ENCODE peak calls at places on chromosomes 11 and 22, in eight cellular contexts. M is PC-3; J is cardiac muscle cell; U is OCI-LY7; N is body of pancreas; Z is pancreas; C is CD8-positive, alpha-beta memory T cell; D is neuronal stem cell. R is an unnamed sample.

GRCh38 chr11:57484141-57484710 is 23.9 kb downstream of the RTN4RL2 start:
- DNase-seq in C (no peak), Z (no peak), J (no peak), M (no peak), D (no peak), N (no peak), U (peak; percentile 79), R (no peak)

GRCh38 chr11:116500833-116501622 is 271.8 kb downstream of the BUD13 start:
- DNase-seq in D (peak; percentile 33), Z (no peak), C (no peak), J (no peak), N (no peak), M (no peak), U (no peak), R (no peak)

GRCh38 chr22:49333206-49333605 is 494.5 kb downstream of the BRD1 start:
- DNase-seq in D (no peak), U (no peak), C (no peak), Z (no peak), N (no peak), J (no peak), M (no peak), R (peak; percentile 29)

GRCh38 chr11:40100204-40100603 is 1359.2 kb downstream of the LRRC4C start:
- DNase-seq in C (no peak), U (no peak), J (no peak), N (no peak), D (no peak), Z (no peak), M (no peak), R (no peak)

GRCh38 chr11:9533053-9533452 is 40.4 kb upstream of the WEE1 start:
- DNase-seq in Z (no peak), M (no peak), D (no peak), C (no peak), N (no peak), U (no peak), J (no peak), R (no peak)

GRCh38 chr11:8017894-8018741 is 31.0 kb downstream of the EIF3F start:
- DNase-seq in D (no peak), C (no peak), M (no peak), J (no peak), N (no peak), U (no peak), Z (no peak), R (no peak)

GRCh38 chr22:49156662-49157285 is 670.9 kb downstream of the BRD1 start:
- DNase-seq in J (no peak), U (no peak), Z (peak; percentile 52), C (no peak), M (peak; percentile 5), N (peak; percentile 45), D (no peak), R (no peak)

GRCh38 chr11:78532991-78533861 is 41.4 kb downstream of the NARS2 start:
- DNase-seq in M (no peak), C (no peak), N (no peak), J (no peak), Z (no peak), U (peak; percentile 60), D (no peak), R (no peak)

GRCh38 chr11:127247261-127247660 is 246.7 kb upstream of the KIRREL3 start:
- DNase-seq in N (no peak), U (peak; percentile 42), Z (no peak), M (no peak), D (no peak), C (no peak), J (no peak), R (no peak)

GRCh38 chr22:25987948-25988347 is 181.3 kb upstream of the SEZ6L start:
- DNase-seq in M (no peak), U (peak; percentile 50), C (no peak), Z (no peak), N (no peak), D (no peak), J (no peak), R (no peak)

GRCh38 chr11:60863550-60864521 is 3.5 kb upstream of the ZP1 start:
- DNase-seq in J (peak; percentile 37), Z (no peak), N (no peak), M (no peak), U (no peak), D (no peak), C (no peak), R (no peak)

GRCh38 chr11:124900464-124900863 is 2.8 kb upstream of the ROBO4 start:
- DNase-seq in J (peak; percentile 78), Z (no peak), D (no peak), N (no peak), U (no peak), C (no peak), M (peak; percentile 98), R (peak; percentile 76)

GRCh38 chr11:33899383-33900037 is 7.6 kb upstream of the LMO2 start:
- DNase-seq in N (peak; percentile 33), J (peak; percentile 93), M (peak; percentile 80), D (no peak), C (no peak), Z (peak; percentile 11), U (no peak), R (no peak)

GRCh38 chr11:113675003-113675471 is 31.1 kb downstream of the TMPRSS5 start:
- DNase-seq in Z (no peak), J (peak; percentile 91), M (peak; percentile 84), C (no peak), N (no peak), U (no peak), D (no peak), R (peak; percentile 88)

GRCh38 chr22:50502628-50503474 is 4.7 kb downstream of the LMF2 start:
- DNase-seq in M (no peak), J (no peak), Z (no peak), D (no peak), N (no peak), C (no peak), U (no peak), R (no peak)

GRCh38 chr11:119206512-119207299 is 567 bp downstream of the CBL start:
- DNase-seq in J (no peak), Z (peak; percentile 44), D (peak; percentile 17), N (peak; percentile 52), C (peak; percentile 46), U (peak; percentile 54), M (peak; percentile 42), R (peak; percentile 10)

GRCh38 chr22:25750569-25751173 is 8.7 kb downstream of the MYO18B start:
- DNase-seq in Z (no peak), J (no peak), D (no peak), M (no peak), U (no peak), C (no peak), N (no peak), R (no peak)

GRCh38 chr11:93236741-93237675 is 39.2 kb upstream of the SLC36A4 start:
- DNase-seq in J (peak; percentile 58), D (peak; percentile 29), C (no peak), N (peak; percentile 40), M (peak; percentile 76), U (peak; percentile 61), Z (peak; percentile 20), R (no peak)

GRCh38 chr11:3157381-3158130 is 7.6 kb downstream of the OSBPL5 start:
- DNase-seq in U (peak; percentile 45), Z (no peak), D (no peak), N (no peak), C (no peak), J (no peak), M (peak; percentile 22), R (no peak)
- H3K4me1 ChIP-seq in U (peaks cover 12% of the 10 kb centered on the region), Z (peaks cover 11% of the 10 kb centered on the region), D (peaks cover 43% of the 10 kb centered on the region), N (peaks cover 43% of the 10 kb centered on the region), C (no peaks in the 10 kb centered on the region), J (peaks cover 56% of the 10 kb centered on the region), M (peaks cover 3% of the 10 kb centered on the region), R (peaks cover 73% of the 10 kb centered on the region)

GRCh38 chr11:35066029-35066428 is 72.9 kb upstream of the CD44 start:
- DNase-seq in Z (no peak), M (no peak), J (no peak), N (no peak), U (no peak), C (no peak), D (no peak), R (no peak)

GRCh38 chr11:35063453-35063852 is 75.5 kb upstream of the CD44 start:
- DNase-seq in D (no peak), U (no peak), J (no peak), M (no peak), N (no peak), Z (no peak), C (no peak), R (no peak)

GRCh38 chr11:35061516-35062440 is 77.2 kb upstream of the CD44 start:
- DNase-seq in Z (no peak), U (no peak), C (no peak), N (no peak), D (no peak), J (no peak), M (peak; percentile 55), R (no peak)

GRCh38 chr11:35065566-35065965 is 73.4 kb upstream of the CD44 start:
- DNase-seq in N (no peak), Z (no peak), U (no peak), D (no peak), M (no peak), C (no peak), J (no peak), R (no peak)

GRCh38 chr11:35064114-35064800 is 74.7 kb upstream of the CD44 start:
- DNase-seq in D (no peak), C (no peak), M (no peak), J (peak; percentile 25), U (no peak), Z (no peak), N (no peak), R (peak; percentile 31)
- H3K4me1 ChIP-seq in D (no peaks in the 10 kb centered on the region), C (peaks cover 41% of the 10 kb centered on the region), M (peaks cover 14% of the 10 kb centered on the region), J (no peaks in the 10 kb centered on the region), U (peaks cover 7% of the 10 kb centered on the region), Z (no peaks in the 10 kb centered on the region), N (no peaks in the 10 kb centered on the region), R (peaks cover 53% of the 10 kb centered on the region)

GRCh38 chr11:2813141-2813908 is 72.2 kb downstream of the CDKN1C start:
- DNase-seq in D (no peak), N (no peak), U (no peak), J (peak; percentile 72), M (no peak), Z (no peak), C (peak; percentile 14), R (no peak)
- H3K4me1 ChIP-seq in D (peaks cover 2% of the 10 kb centered on the region), N (no peaks in the 10 kb centered on the region), U (no peaks in the 10 kb centered on the region), J (peaks cover 34% of the 10 kb centered on the region), M (no peaks in the 10 kb centered on the region), Z (no peaks in the 10 kb centered on the region), C (no peaks in the 10 kb centered on the region), R (peaks cover 13% of the 10 kb centered on the region)

GRCh38 chr11:117563556-117563955 is 233.5 kb downstream of the DSCAML1 start:
- DNase-seq in J (no peak), Z (no peak), D (no peak), U (no peak), N (no peak), M (no peak), C (no peak), R (no peak)
- H3K4me1 ChIP-seq in J (no peaks in the 10 kb centered on the region), Z (no peaks in the 10 kb centered on the region), D (no peaks in the 10 kb centered on the region), U (no peaks in the 10 kb centered on the region), N (no peaks in the 10 kb centered on the region), M (no peaks in the 10 kb centered on the region), C (no peaks in the 10 kb centered on the region), R (no peaks in the 10 kb centered on the region)

R was measured in SJSA1.